ENCODE peak calls at places on chromosomes 2 and 18, in five cellular contexts. B, Q, Z, Y and S are unnamed samples.

GRCh38 chr2:119208791-119209203 is 14.8 kb upstream of the STEAP3 start:
- DNase-seq in B (peak; percentile 99), Q (no peak), Z (no peak), Y (no peak), S (no peak)

GRCh38 chr2:151758744-151759143 is 24.5 kb upstream of the NEB start:
- DNase-seq in Z (no peak), Q (no peak), Y (no peak), B (no peak), S (no peak)

GRCh38 chr2:172426635-172427255 is 641 bp upstream of the ITGA6 start:
- DNase-seq in Q (no peak), Z (no peak), Y (no peak), B (no peak), S (no peak)

GRCh38 chr2:7835693-7836680 is 845.9 kb upstream of the ID2 start:
- DNase-seq in Y (no peak), Z (no peak), Q (no peak), B (no peak), S (no peak)

GRCh38 chr2:24978661-24979060 is 6.9 kb upstream of the DNAJC27 start:
- DNase-seq in B (no peak), Z (no peak), Q (no peak), Y (no peak), S (no peak)

GRCh38 chr2:109560265-109560664 is 53.5 kb downstream of the SEPTIN10 start:
- DNase-seq in Z (peak; percentile 49), Y (no peak), Q (no peak), B (no peak), S (no peak)

GRCh38 chr18:5475252-5475651 is 68.5 kb downstream of the EPB41L3 start:
- DNase-seq in Z (no peak), Q (no peak), Y (no peak), B (no peak), S (no peak)

GRCh38 chr2:75494137-75494769 is 66.5 kb downstream of the EVA1A start:
- DNase-seq in Z (peak; percentile 35), Q (no peak), B (no peak), Y (no peak), S (no peak)

GRCh38 chr2:24115057-24115456 is 8.1 kb downstream of the PFN4 start:
- DNase-seq in Q (no peak), B (no peak), Z (peak; percentile 15), Y (no peak), S (no peak)

GRCh38 chr18:55264108-55264507 is 304.8 kb upstream of the CCDC68 start:
- DNase-seq in Z (peak; percentile 73), Q (no peak), Y (no peak), B (no peak), S (no peak)

GRCh38 chr2:239911630-239912071 is 113.5 kb downstream of the NDUFA10 start:
- DNase-seq in B (no peak), Z (no peak), Q (no peak), Y (no peak), S (peak; percentile 27)

GRCh38 chr2:84938194-84938879 is 32.6 kb upstream of the KCMF1 start:
- DNase-seq in Y (no peak), B (no peak), Z (no peak), Q (no peak), S (no peak)

GRCh38 chr18:46734981-46735380 is 21.9 kb downstream of the ST8SIA5 start:
- DNase-seq in B (no peak), Q (no peak), Y (no peak), Z (no peak), S (no peak)

GRCh38 chr18:79156330-79156729 is 87.1 kb downstream of the ATP9B start:
- DNase-seq in Z (no peak), Q (no peak), B (no peak), Y (no peak), S (no peak)